ENCODE peak calls at places on chromosomes 13 and 19, in six cellular contexts. One of them, this sample, is unnamed.

GRCh38 chr13:48804836-48805601 is 151.3 kb downstream of the CYSLTR2 start:
- DNase-seq in BJ: no peak
- DNase-seq in stimulated activated CD8-positive, alpha-beta memory T cell treated with anti-CD3 and anti-CD28 coated beads, Interleukin-2, amount 100 ng/mL, for 48 hours: no peak
- DNase-seq in fibroblast of mammary gland: peak
- DNase-seq in stimulated activated CD4-positive, alpha-beta T cell treated with anti-CD3 and anti-CD28 coated beads, Interleukin-12 subunit alpha, Interleukin-12 subunit beta, amount 100 ng/mL, for 24 hours: no peak
- DNase-seq in astrocyte: peak
- DNase-seq in this sample: peak

GRCh38 chr13:35769812-35770211 is 293.3 kb upstream of the MAB21L1 start:
- DNase-seq in fibroblast of mammary gland: no peak
- DNase-seq in stimulated activated CD4-positive, alpha-beta T cell treated with anti-CD3 and anti-CD28 coated beads, Interleukin-12 subunit alpha, Interleukin-12 subunit beta, amount 100 ng/mL, for 24 hours: no peak
- DNase-seq in stimulated activated CD8-positive, alpha-beta memory T cell treated with anti-CD3 and anti-CD28 coated beads, Interleukin-2, amount 100 ng/mL, for 48 hours: no peak
- DNase-seq in BJ: no peak
- DNase-seq in astrocyte: no peak
- DNase-seq in this sample: no peak

GRCh38 chr13:66264976-66265375 is 965.2 kb downstream of the PCDH9 start:
- DNase-seq in fibroblast of mammary gland: no peak
- DNase-seq in astrocyte: peak
- DNase-seq in BJ: no peak
- DNase-seq in stimulated activated CD4-positive, alpha-beta T cell treated with anti-CD3 and anti-CD28 coated beads, Interleukin-12 subunit alpha, Interleukin-12 subunit beta, amount 100 ng/mL, for 24 hours: no peak
- DNase-seq in stimulated activated CD8-positive, alpha-beta memory T cell treated with anti-CD3 and anti-CD28 coated beads, Interleukin-2, amount 100 ng/mL, for 48 hours: no peak
- DNase-seq in this sample: no peak

GRCh38 chr13:112911883-112912282 is 57.1 kb upstream of the MCF2L start:
- DNase-seq in BJ: no peak
- DNase-seq in stimulated activated CD8-positive, alpha-beta memory T cell treated with anti-CD3 and anti-CD28 coated beads, Interleukin-2, amount 100 ng/mL, for 48 hours: no peak
- DNase-seq in stimulated activated CD4-positive, alpha-beta T cell treated with anti-CD3 and anti-CD28 coated beads, Interleukin-12 subunit alpha, Interleukin-12 subunit beta, amount 100 ng/mL, for 24 hours: no peak
- DNase-seq in fibroblast of mammary gland: no peak
- DNase-seq in astrocyte: no peak
- DNase-seq in this sample: no peak

GRCh38 chr19:41323430-41324125 is 13.6 kb downstream of the CCDC97 start:
- DNase-seq in BJ: peak
- DNase-seq in stimulated activated CD8-positive, alpha-beta memory T cell treated with anti-CD3 and anti-CD28 coated beads, Interleukin-2, amount 100 ng/mL, for 48 hours: no peak
- DNase-seq in astrocyte: peak
- DNase-seq in stimulated activated CD4-positive, alpha-beta T cell treated with anti-CD3 and anti-CD28 coated beads, Interleukin-12 subunit alpha, Interleukin-12 subunit beta, amount 100 ng/mL, for 24 hours: no peak
- DNase-seq in fibroblast of mammary gland: peak
- DNase-seq in this sample: peak

GRCh38 chr19:4911314-4911713 is 2.0 kb downstream of the UHRF1 start:
- DNase-seq in stimulated activated CD4-positive, alpha-beta T cell treated with anti-CD3 and anti-CD28 coated beads, Interleukin-12 subunit alpha, Interleukin-12 subunit beta, amount 100 ng/mL, for 24 hours: no peak
- DNase-seq in fibroblast of mammary gland: no peak
- DNase-seq in BJ: no peak
- DNase-seq in stimulated activated CD8-positive, alpha-beta memory T cell treated with anti-CD3 and anti-CD28 coated beads, Interleukin-2, amount 100 ng/mL, for 48 hours: no peak
- DNase-seq in astrocyte: peak
- DNase-seq in this sample: peak

GRCh38 chr13:35266412-35266811 is 210.1 kb downstream of the MAB21L1 start:
- DNase-seq in stimulated activated CD8-positive, alpha-beta memory T cell treated with anti-CD3 and anti-CD28 coated beads, Interleukin-2, amount 100 ng/mL, for 48 hours: no peak
- DNase-seq in BJ: no peak
- DNase-seq in stimulated activated CD4-positive, alpha-beta T cell treated with anti-CD3 and anti-CD28 coated beads, Interleukin-12 subunit alpha, Interleukin-12 subunit beta, amount 100 ng/mL, for 24 hours: no peak
- DNase-seq in astrocyte: no peak
- DNase-seq in fibroblast of mammary gland: no peak
- DNase-seq in this sample: no peak

GRCh38 chr13:52906122-52906903 is 57.9 kb upstream of the PCDH8 start:
- DNase-seq in astrocyte: no peak
- DNase-seq in BJ: no peak
- DNase-seq in stimulated activated CD8-positive, alpha-beta memory T cell treated with anti-CD3 and anti-CD28 coated beads, Interleukin-2, amount 100 ng/mL, for 48 hours: no peak
- DNase-seq in fibroblast of mammary gland: no peak
- DNase-seq in stimulated activated CD4-positive, alpha-beta T cell treated with anti-CD3 and anti-CD28 coated beads, Interleukin-12 subunit alpha, Interleukin-12 subunit beta, amount 100 ng/mL, for 24 hours: no peak
- DNase-seq in this sample: no peak

GRCh38 chr19:10670876-10671804 is 17.0 kb downstream of the ILF3 start:
- DNase-seq in fibroblast of mammary gland: no peak
- DNase-seq in stimulated activated CD8-positive, alpha-beta memory T cell treated with anti-CD3 and anti-CD28 coated beads, Interleukin-2, amount 100 ng/mL, for 48 hours: no peak
- DNase-seq in BJ: no peak
- DNase-seq in stimulated activated CD4-positive, alpha-beta T cell treated with anti-CD3 and anti-CD28 coated beads, Interleukin-12 subunit alpha, Interleukin-12 subunit beta, amount 100 ng/mL, for 24 hours: no peak
- DNase-seq in astrocyte: no peak
- DNase-seq in this sample: no peak

GRCh38 chr13:54092686-54093085 is 1064.1 kb downstream of the OLFM4 start:
- DNase-seq in astrocyte: no peak
- DNase-seq in BJ: no peak
- DNase-seq in stimulated activated CD4-positive, alpha-beta T cell treated with anti-CD3 and anti-CD28 coated beads, Interleukin-12 subunit alpha, Interleukin-12 subunit beta, amount 100 ng/mL, for 24 hours: no peak
- DNase-seq in fibroblast of mammary gland: no peak
- DNase-seq in stimulated activated CD8-positive, alpha-beta memory T cell treated with anti-CD3 and anti-CD28 coated beads, Interleukin-2, amount 100 ng/mL, for 48 hours: no peak
- DNase-seq in this sample: no peak

GRCh38 chr13:98549006-98549727 is 27.7 kb downstream of the STK24 start:
- DNase-seq in stimulated activated CD4-positive, alpha-beta T cell treated with anti-CD3 and anti-CD28 coated beads, Interleukin-12 subunit alpha, Interleukin-12 subunit beta, amount 100 ng/mL, for 24 hours: no peak
- DNase-seq in astrocyte: peak
- DNase-seq in fibroblast of mammary gland: peak
- DNase-seq in stimulated activated CD8-positive, alpha-beta memory T cell treated with anti-CD3 and anti-CD28 coated beads, Interleukin-2, amount 100 ng/mL, for 48 hours: no peak
- DNase-seq in BJ: peak
- DNase-seq in this sample: peak

GRCh38 chr13:42477588-42478190 is 96.3 kb upstream of the TNFSF11 start:
- DNase-seq in BJ: no peak
- DNase-seq in stimulated activated CD8-positive, alpha-beta memory T cell treated with anti-CD3 and anti-CD28 coated beads, Interleukin-2, amount 100 ng/mL, for 48 hours: no peak
- DNase-seq in fibroblast of mammary gland: peak
- DNase-seq in stimulated activated CD4-positive, alpha-beta T cell treated with anti-CD3 and anti-CD28 coated beads, Interleukin-12 subunit alpha, Interleukin-12 subunit beta, amount 100 ng/mL, for 24 hours: no peak
- DNase-seq in astrocyte: no peak
- DNase-seq in this sample: no peak

GRCh38 chr19:6723738-6724137 is 3.3 kb upstream of the C3 start:
- DNase-seq in astrocyte: peak
- DNase-seq in stimulated activated CD4-positive, alpha-beta T cell treated with anti-CD3 and anti-CD28 coated beads, Interleukin-12 subunit alpha, Interleukin-12 subunit beta, amount 100 ng/mL, for 24 hours: no peak
- DNase-seq in stimulated activated CD8-positive, alpha-beta memory T cell treated with anti-CD3 and anti-CD28 coated beads, Interleukin-2, amount 100 ng/mL, for 48 hours: no peak
- DNase-seq in BJ: no peak
- DNase-seq in fibroblast of mammary gland: no peak
- DNase-seq in this sample: no peak

GRCh38 chr13:27851049-27851448 is 58.8 kb downstream of the GSX1 start:
- DNase-seq in astrocyte: no peak
- DNase-seq in fibroblast of mammary gland: no peak
- DNase-seq in BJ: no peak
- DNase-seq in stimulated activated CD4-positive, alpha-beta T cell treated with anti-CD3 and anti-CD28 coated beads, Interleukin-12 subunit alpha, Interleukin-12 subunit beta, amount 100 ng/mL, for 24 hours: no peak
- DNase-seq in stimulated activated CD8-positive, alpha-beta memory T cell treated with anti-CD3 and anti-CD28 coated beads, Interleukin-2, amount 100 ng/mL, for 48 hours: no peak
- DNase-seq in this sample: no peak

GRCh38 chr19:51398096-51398704 is 7.8 kb upstream of the C19orf84 start:
- DNase-seq in stimulated activated CD4-positive, alpha-beta T cell treated with anti-CD3 and anti-CD28 coated beads, Interleukin-12 subunit alpha, Interleukin-12 subunit beta, amount 100 ng/mL, for 24 hours: no peak
- DNase-seq in stimulated activated CD8-positive, alpha-beta memory T cell treated with anti-CD3 and anti-CD28 coated beads, Interleukin-2, amount 100 ng/mL, for 48 hours: no peak
- DNase-seq in fibroblast of mammary gland: peak
- DNase-seq in BJ: no peak
- DNase-seq in astrocyte: no peak
- DNase-seq in this sample: peak

GRCh38 chr19:18603255-18603957 is 3.2 kb downstream of the CRLF1 start:
- DNase-seq in astrocyte: no peak
- DNase-seq in stimulated activated CD8-positive, alpha-beta memory T cell treated with anti-CD3 and anti-CD28 coated beads, Interleukin-2, amount 100 ng/mL, for 48 hours: no peak
- DNase-seq in BJ: no peak
- DNase-seq in stimulated activated CD4-positive, alpha-beta T cell treated with anti-CD3 and anti-CD28 coated beads, Interleukin-12 subunit alpha, Interleukin-12 subunit beta, amount 100 ng/mL, for 24 hours: no peak
- DNase-seq in fibroblast of mammary gland: no peak
- DNase-seq in this sample: peak

GRCh38 chr13:78194904-78195639 is 276.4 kb upstream of the EDNRB start:
- DNase-seq in stimulated activated CD4-positive, alpha-beta T cell treated with anti-CD3 and anti-CD28 coated beads, Interleukin-12 subunit alpha, Interleukin-12 subunit beta, amount 100 ng/mL, for 24 hours: no peak
- DNase-seq in fibroblast of mammary gland: peak
- DNase-seq in BJ: peak
- DNase-seq in astrocyte: peak
- DNase-seq in stimulated activated CD8-positive, alpha-beta memory T cell treated with anti-CD3 and anti-CD28 coated beads, Interleukin-2, amount 100 ng/mL, for 48 hours: no peak
- DNase-seq in this sample: peak

GRCh38 chr13:50650478-50650877 is 193.0 kb downstream of the DLEU7 start:
- DNase-seq in fibroblast of mammary gland: no peak
- DNase-seq in astrocyte: peak
- DNase-seq in stimulated activated CD8-positive, alpha-beta memory T cell treated with anti-CD3 and anti-CD28 coated beads, Interleukin-2, amount 100 ng/mL, for 48 hours: no peak
- DNase-seq in stimulated activated CD4-positive, alpha-beta T cell treated with anti-CD3 and anti-CD28 coated beads, Interleukin-12 subunit alpha, Interleukin-12 subunit beta, amount 100 ng/mL, for 24 hours: no peak
- DNase-seq in BJ: no peak
- DNase-seq in this sample: peak

GRCh38 chr13:60162096-60162495 is 1.6 kb downstream of the DIAPH3 start:
- DNase-seq in astrocyte: peak
- DNase-seq in stimulated activated CD8-positive, alpha-beta memory T cell treated with anti-CD3 and anti-CD28 coated beads, Interleukin-2, amount 100 ng/mL, for 48 hours: no peak
- DNase-seq in fibroblast of mammary gland: peak
- DNase-seq in stimulated activated CD4-positive, alpha-beta T cell treated with anti-CD3 and anti-CD28 coated beads, Interleukin-12 subunit alpha, Interleukin-12 subunit beta, amount 100 ng/mL, for 24 hours: no peak
- DNase-seq in BJ: no peak
- DNase-seq in this sample: peak

GRCh38 chr13:109301711-109302110 is 484.7 kb downstream of the IRS2 start:
- DNase-seq in fibroblast of mammary gland: no peak
- DNase-seq in stimulated activated CD4-positive, alpha-beta T cell treated with anti-CD3 and anti-CD28 coated beads, Interleukin-12 subunit alpha, Interleukin-12 subunit beta, amount 100 ng/mL, for 24 hours: no peak
- DNase-seq in astrocyte: no peak
- DNase-seq in stimulated activated CD8-positive, alpha-beta memory T cell treated with anti-CD3 and anti-CD28 coated beads, Interleukin-2, amount 100 ng/mL, for 48 hours: no peak
- DNase-seq in BJ: no peak
- DNase-seq in this sample: no peak

GRCh38 chr13:37429976-37430375 is 168.6 kb downstream of the POSTN start:
- DNase-seq in fibroblast of mammary gland: peak
- DNase-seq in BJ: peak
- DNase-seq in astrocyte: peak
- DNase-seq in stimulated activated CD4-positive, alpha-beta T cell treated with anti-CD3 and anti-CD28 coated beads, Interleukin-12 subunit alpha, Interleukin-12 subunit beta, amount 100 ng/mL, for 24 hours: no peak
- DNase-seq in stimulated activated CD8-positive, alpha-beta memory T cell treated with anti-CD3 and anti-CD28 coated beads, Interleukin-2, amount 100 ng/mL, for 48 hours: no peak
- DNase-seq in this sample: peak

GRCh38 chr19:39363909-39364457 is 21.8 kb downstream of the SAMD4B start:
- DNase-seq in BJ: no peak
- DNase-seq in stimulated activated CD8-positive, alpha-beta memory T cell treated with anti-CD3 and anti-CD28 coated beads, Interleukin-2, amount 100 ng/mL, for 48 hours: no peak
- DNase-seq in stimulated activated CD4-positive, alpha-beta T cell treated with anti-CD3 and anti-CD28 coated beads, Interleukin-12 subunit alpha, Interleukin-12 subunit beta, amount 100 ng/mL, for 24 hours: no peak
- DNase-seq in fibroblast of mammary gland: peak
- DNase-seq in astrocyte: no peak
- DNase-seq in this sample: peak

GRCh38 chr19:46617566-46618079 is 7.3 kb downstream of the PTGIR start:
- DNase-seq in fibroblast of mammary gland: no peak
- DNase-seq in stimulated activated CD8-positive, alpha-beta memory T cell treated with anti-CD3 and anti-CD28 coated beads, Interleukin-2, amount 100 ng/mL, for 48 hours: no peak
- DNase-seq in BJ: no peak
- DNase-seq in stimulated activated CD4-positive, alpha-beta T cell treated with anti-CD3 and anti-CD28 coated beads, Interleukin-12 subunit alpha, Interleukin-12 subunit beta, amount 100 ng/mL, for 24 hours: no peak
- DNase-seq in astrocyte: no peak
- DNase-seq in this sample: no peak

GRCh38 chr13:66914155-66914554 is 316.0 kb downstream of the PCDH9 start:
- DNase-seq in astrocyte: no peak
- DNase-seq in stimulated activated CD4-positive, alpha-beta T cell treated with anti-CD3 and anti-CD28 coated beads, Interleukin-12 subunit alpha, Interleukin-12 subunit beta, amount 100 ng/mL, for 24 hours: no peak
- DNase-seq in fibroblast of mammary gland: no peak
- DNase-seq in stimulated activated CD8-positive, alpha-beta memory T cell treated with anti-CD3 and anti-CD28 coated beads, Interleukin-2, amount 100 ng/mL, for 48 hours: no peak
- DNase-seq in BJ: no peak
- DNase-seq in this sample: no peak

GRCh38 chr13:100608906-100609305 is 20.3 kb upstream of the GGACT start:
- DNase-seq in stimulated activated CD4-positive, alpha-beta T cell treated with anti-CD3 and anti-CD28 coated beads, Interleukin-12 subunit alpha, Interleukin-12 subunit beta, amount 100 ng/mL, for 24 hours: no peak
- DNase-seq in astrocyte: peak
- DNase-seq in fibroblast of mammary gland: no peak
- DNase-seq in BJ: no peak
- DNase-seq in stimulated activated CD8-positive, alpha-beta memory T cell treated with anti-CD3 and anti-CD28 coated beads, Interleukin-2, amount 100 ng/mL, for 48 hours: no peak
- DNase-seq in this sample: no peak

GRCh38 chr19:2207991-2208860 is 27.9 kb downstream of the PLEKHJ1 start:
- DNase-seq in astrocyte: peak
- DNase-seq in stimulated activated CD8-positive, alpha-beta memory T cell treated with anti-CD3 and anti-CD28 coated beads, Interleukin-2, amount 100 ng/mL, for 48 hours: peak
- DNase-seq in BJ: peak
- DNase-seq in stimulated activated CD4-positive, alpha-beta T cell treated with anti-CD3 and anti-CD28 coated beads, Interleukin-12 subunit alpha, Interleukin-12 subunit beta, amount 100 ng/mL, for 24 hours: no peak
- DNase-seq in fibroblast of mammary gland: peak
- DNase-seq in this sample: peak

GRCh38 chr19:18945297-18945696 is 4.3 kb upstream of the HOMER3 start:
- DNase-seq in stimulated activated CD4-positive, alpha-beta T cell treated with anti-CD3 and anti-CD28 coated beads, Interleukin-12 subunit alpha, Interleukin-12 subunit beta, amount 100 ng/mL, for 24 hours: no peak
- DNase-seq in astrocyte: no peak
- DNase-seq in fibroblast of mammary gland: no peak
- DNase-seq in stimulated activated CD8-positive, alpha-beta memory T cell treated with anti-CD3 and anti-CD28 coated beads, Interleukin-2, amount 100 ng/mL, for 48 hours: no peak
- DNase-seq in BJ: no peak
- DNase-seq in this sample: no peak

GRCh38 chr19:33879818-33880575 is 83.3 kb downstream of the KCTD15 start:
- DNase-seq in astrocyte: no peak
- DNase-seq in fibroblast of mammary gland: no peak
- DNase-seq in stimulated activated CD8-positive, alpha-beta memory T cell treated with anti-CD3 and anti-CD28 coated beads, Interleukin-2, amount 100 ng/mL, for 48 hours: no peak
- DNase-seq in stimulated activated CD4-positive, alpha-beta T cell treated with anti-CD3 and anti-CD28 coated beads, Interleukin-12 subunit alpha, Interleukin-12 subunit beta, amount 100 ng/mL, for 24 hours: no peak
- DNase-seq in BJ: no peak
- DNase-seq in this sample: no peak

GRCh38 chr19:8494158-8494557 is 8.3 kb downstream of the PRAM1 start:
- DNase-seq in stimulated activated CD4-positive, alpha-beta T cell treated with anti-CD3 and anti-CD28 coated beads, Interleukin-12 subunit alpha, Interleukin-12 subunit beta, amount 100 ng/mL, for 24 hours: no peak
- DNase-seq in fibroblast of mammary gland: no peak
- DNase-seq in stimulated activated CD8-positive, alpha-beta memory T cell treated with anti-CD3 and anti-CD28 coated beads, Interleukin-2, amount 100 ng/mL, for 48 hours: no peak
- DNase-seq in BJ: no peak
- DNase-seq in astrocyte: no peak
- DNase-seq in this sample: no peak